ENCODE peak calls at places on chromosomes 11 and 22, in eight cellular contexts. One of them, this sample, is unnamed.

GRCh38 chr22:33329398-33329797 is 271.2 kb upstream of the SYN3 start:
- DNase-seq in foreskin fibroblast: no peak
- DNase-seq in chondrocyte: no peak
- DNase-seq in stimulated activated CD8-positive, alpha-beta memory T cell treated with anti-CD3 and anti-CD28 coated beads, Interleukin-12 subunit alpha, Interleukin-12 subunit beta, amount 100 ng/mL, for 4 hours: no peak
- DNase-seq in SIG-M5: no peak
- DNase-seq in A549: no peak
- DNase-seq in HCEC 1CT: no peak
- DNase-seq in CD8-positive, alpha-beta T cell: no peak
- DNase-seq in this sample: no peak

GRCh38 chr11:106086135-106086534 is 8.7 kb downstream of the AASDHPPT start:
- DNase-seq in foreskin fibroblast: no peak
- DNase-seq in chondrocyte: no peak
- DNase-seq in stimulated activated CD8-positive, alpha-beta memory T cell treated with anti-CD3 and anti-CD28 coated beads, Interleukin-12 subunit alpha, Interleukin-12 subunit beta, amount 100 ng/mL, for 4 hours: no peak
- DNase-seq in SIG-M5: no peak
- DNase-seq in A549: no peak
- DNase-seq in HCEC 1CT: no peak
- DNase-seq in CD8-positive, alpha-beta T cell: no peak
- DNase-seq in this sample: no peak

GRCh38 chr22:31238057-31238456 is 26.0 kb downstream of the LIMK2 start:
- DNase-seq in foreskin fibroblast: no peak
- DNase-seq in chondrocyte: no peak
- DNase-seq in stimulated activated CD8-positive, alpha-beta memory T cell treated with anti-CD3 and anti-CD28 coated beads, Interleukin-12 subunit alpha, Interleukin-12 subunit beta, amount 100 ng/mL, for 4 hours: no peak
- DNase-seq in SIG-M5: no peak
- DNase-seq in A549: no peak
- DNase-seq in HCEC 1CT: no peak
- DNase-seq in CD8-positive, alpha-beta T cell: no peak
- DNase-seq in this sample: no peak

GRCh38 chr11:2675540-2675939 is 24.3 kb downstream of the KCNQ1OT1 start:
- DNase-seq in foreskin fibroblast: no peak
- DNase-seq in chondrocyte: peak; percentile 38
- DNase-seq in stimulated activated CD8-positive, alpha-beta memory T cell treated with anti-CD3 and anti-CD28 coated beads, Interleukin-12 subunit alpha, Interleukin-12 subunit beta, amount 100 ng/mL, for 4 hours: no peak
- DNase-seq in SIG-M5: no peak
- DNase-seq in A549: no peak
- DNase-seq in HCEC 1CT: no peak
- DNase-seq in CD8-positive, alpha-beta T cell: no peak
- DNase-seq in this sample: no peak

GRCh38 chr22:49702068-49702397 is 125.6 kb downstream of the BRD1 start:
- DNase-seq in foreskin fibroblast: no peak
- DNase-seq in chondrocyte: no peak
- DNase-seq in stimulated activated CD8-positive, alpha-beta memory T cell treated with anti-CD3 and anti-CD28 coated beads, Interleukin-12 subunit alpha, Interleukin-12 subunit beta, amount 100 ng/mL, for 4 hours: no peak
- DNase-seq in SIG-M5: no peak
- DNase-seq in A549: no peak
- DNase-seq in HCEC 1CT: no peak
- DNase-seq in CD8-positive, alpha-beta T cell: no peak
- DNase-seq in this sample: no peak

GRCh38 chr11:122189259-122189658 is 73.2 kb upstream of the BLID start:
- DNase-seq in foreskin fibroblast: peak; percentile 90
- DNase-seq in chondrocyte: no peak
- DNase-seq in stimulated activated CD8-positive, alpha-beta memory T cell treated with anti-CD3 and anti-CD28 coated beads, Interleukin-12 subunit alpha, Interleukin-12 subunit beta, amount 100 ng/mL, for 4 hours: no peak
- DNase-seq in SIG-M5: no peak
- DNase-seq in A549: peak; percentile 41
- DNase-seq in HCEC 1CT: peak; percentile 99
- DNase-seq in CD8-positive, alpha-beta T cell: no peak
- DNase-seq in this sample: peak; percentile 99

GRCh38 chr22:24391836-24392217 is 35.6 kb upstream of the ADORA2A start:
- DNase-seq in foreskin fibroblast: peak; percentile 63
- DNase-seq in chondrocyte: no peak
- DNase-seq in stimulated activated CD8-positive, alpha-beta memory T cell treated with anti-CD3 and anti-CD28 coated beads, Interleukin-12 subunit alpha, Interleukin-12 subunit beta, amount 100 ng/mL, for 4 hours: no peak
- DNase-seq in SIG-M5: no peak
- DNase-seq in A549: no peak
- DNase-seq in HCEC 1CT: peak; percentile 54
- DNase-seq in CD8-positive, alpha-beta T cell: no peak
- DNase-seq in this sample: no peak

GRCh38 chr11:2412323-2412722 is 11.8 kb downstream of the TSSC4 start:
- DNase-seq in foreskin fibroblast: no peak
- DNase-seq in chondrocyte: no peak
- DNase-seq in stimulated activated CD8-positive, alpha-beta memory T cell treated with anti-CD3 and anti-CD28 coated beads, Interleukin-12 subunit alpha, Interleukin-12 subunit beta, amount 100 ng/mL, for 4 hours: no peak
- DNase-seq in SIG-M5: no peak
- DNase-seq in A549: no peak
- DNase-seq in HCEC 1CT: no peak
- DNase-seq in CD8-positive, alpha-beta T cell: no peak
- DNase-seq in this sample: no peak

GRCh38 chr22:42399315-42400271 is 32.6 kb downstream of the NFAM1 start:
- DNase-seq in foreskin fibroblast: no peak
- DNase-seq in chondrocyte: no peak
- DNase-seq in stimulated activated CD8-positive, alpha-beta memory T cell treated with anti-CD3 and anti-CD28 coated beads, Interleukin-12 subunit alpha, Interleukin-12 subunit beta, amount 100 ng/mL, for 4 hours: no peak
- DNase-seq in SIG-M5: no peak
- DNase-seq in A549: no peak
- DNase-seq in HCEC 1CT: no peak
- DNase-seq in CD8-positive, alpha-beta T cell: no peak
- DNase-seq in this sample: no peak

GRCh38 chr22:23806837-23807236 is 20.1 kb downstream of the SMARCB1 start:
- DNase-seq in foreskin fibroblast: no peak
- DNase-seq in chondrocyte: no peak
- DNase-seq in stimulated activated CD8-positive, alpha-beta memory T cell treated with anti-CD3 and anti-CD28 coated beads, Interleukin-12 subunit alpha, Interleukin-12 subunit beta, amount 100 ng/mL, for 4 hours: no peak
- DNase-seq in SIG-M5: no peak
- DNase-seq in A549: no peak
- DNase-seq in HCEC 1CT: no peak
- DNase-seq in CD8-positive, alpha-beta T cell: no peak
- DNase-seq in this sample: no peak

GRCh38 chr11:56700242-56700918 is 1.5 kb downstream of the OR9G1 start:
- DNase-seq in foreskin fibroblast: no peak
- DNase-seq in chondrocyte: no peak
- DNase-seq in stimulated activated CD8-positive, alpha-beta memory T cell treated with anti-CD3 and anti-CD28 coated beads, Interleukin-12 subunit alpha, Interleukin-12 subunit beta, amount 100 ng/mL, for 4 hours: no peak
- DNase-seq in SIG-M5: no peak
- DNase-seq in A549: no peak
- DNase-seq in HCEC 1CT: no peak
- DNase-seq in CD8-positive, alpha-beta T cell: no peak
- DNase-seq in this sample: no peak

GRCh38 chr11:108906826-108907225 is 242.0 kb downstream of the DDX10 start:
- DNase-seq in foreskin fibroblast: no peak
- DNase-seq in chondrocyte: no peak
- DNase-seq in stimulated activated CD8-positive, alpha-beta memory T cell treated with anti-CD3 and anti-CD28 coated beads, Interleukin-12 subunit alpha, Interleukin-12 subunit beta, amount 100 ng/mL, for 4 hours: no peak
- DNase-seq in SIG-M5: no peak
- DNase-seq in A549: no peak
- DNase-seq in HCEC 1CT: peak; percentile 58
- DNase-seq in CD8-positive, alpha-beta T cell: no peak
- DNase-seq in this sample: peak; percentile 48

GRCh38 chr22:43226368-43226979 is 39.5 kb upstream of the TTLL12 start:
- DNase-seq in foreskin fibroblast: peak; percentile 32
- DNase-seq in chondrocyte: no peak
- DNase-seq in stimulated activated CD8-positive, alpha-beta memory T cell treated with anti-CD3 and anti-CD28 coated beads, Interleukin-12 subunit alpha, Interleukin-12 subunit beta, amount 100 ng/mL, for 4 hours: no peak
- DNase-seq in SIG-M5: no peak
- DNase-seq in A549: no peak
- DNase-seq in HCEC 1CT: no peak
- DNase-seq in CD8-positive, alpha-beta T cell: no peak
- DNase-seq in this sample: peak; percentile 41

GRCh38 chr11:65188486-65188885 is 6.8 kb downstream of the CAPN1 start:
- DNase-seq in foreskin fibroblast: no peak
- DNase-seq in chondrocyte: no peak
- DNase-seq in stimulated activated CD8-positive, alpha-beta memory T cell treated with anti-CD3 and anti-CD28 coated beads, Interleukin-12 subunit alpha, Interleukin-12 subunit beta, amount 100 ng/mL, for 4 hours: no peak
- DNase-seq in SIG-M5: no peak
- DNase-seq in A549: no peak
- DNase-seq in HCEC 1CT: no peak
- DNase-seq in CD8-positive, alpha-beta T cell: no peak
- DNase-seq in this sample: no peak

GRCh38 chr22:40240671-40241070 is 62.9 kb downstream of the TNRC6B start:
- DNase-seq in foreskin fibroblast: no peak
- DNase-seq in chondrocyte: no peak
- DNase-seq in stimulated activated CD8-positive, alpha-beta memory T cell treated with anti-CD3 and anti-CD28 coated beads, Interleukin-12 subunit alpha, Interleukin-12 subunit beta, amount 100 ng/mL, for 4 hours: no peak
- DNase-seq in SIG-M5: no peak
- DNase-seq in A549: no peak
- DNase-seq in HCEC 1CT: no peak
- DNase-seq in CD8-positive, alpha-beta T cell: no peak
- DNase-seq in this sample: no peak

GRCh38 chr11:58905716-58906547 is 33.4 kb upstream of the GLYATL1 start:
- DNase-seq in foreskin fibroblast: peak; percentile 87
- DNase-seq in chondrocyte: no peak
- DNase-seq in stimulated activated CD8-positive, alpha-beta memory T cell treated with anti-CD3 and anti-CD28 coated beads, Interleukin-12 subunit alpha, Interleukin-12 subunit beta, amount 100 ng/mL, for 4 hours: no peak
- DNase-seq in SIG-M5: no peak
- DNase-seq in A549: peak; percentile 48
- DNase-seq in HCEC 1CT: peak; percentile 79
- DNase-seq in CD8-positive, alpha-beta T cell: no peak
- DNase-seq in this sample: peak; percentile 94